ENCODE peak calls at places on chromosomes 3 and 15, in seven cellular contexts. J, A, E, R, O, P and V are unnamed samples.

GRCh38 chr15:85422607-85423006 is 42.2 kb downstream of the AKAP13 start:
- DNase-seq in J (no peak), A (no peak), E (no peak), R (no peak), O (no peak), P (no peak), V (no peak)

GRCh38 chr15:65525622-65526021 is 4.6 kb upstream of the HACD3 start:
- DNase-seq in J (no peak), A (no peak), E (no peak), R (peak), O (no peak), P (no peak), V (no peak)

GRCh38 chr3:184868477-184868876 is 56.5 kb downstream of the VPS8 start:
- DNase-seq in J (no peak), A (no peak), E (no peak), R (no peak), O (no peak), P (no peak), V (no peak)

GRCh38 chr15:77118787-77119410 is 48.0 kb upstream of the TSPAN3 start:
- DNase-seq in J (peak), A (no peak), E (peak), R (no peak), O (peak), P (peak), V (peak)

GRCh38 chr3:122233109-122233952 is 49.9 kb downstream of the CASR start:
- DNase-seq in J (no peak), A (peak), E (no peak), R (no peak), O (peak), P (no peak), V (no peak)

GRCh38 chr3:17046623-17047022 is 161.9 kb downstream of the PLCL2 start:
- DNase-seq in J (no peak), A (no peak), E (no peak), R (no peak), O (no peak), P (no peak), V (no peak)

GRCh38 chr15:54187325-54187724 is 209.1 kb downstream of the UNC13C start:
- DNase-seq in J (no peak), A (no peak), E (no peak), R (no peak), O (no peak), P (no peak), V (no peak)

GRCh38 chr3:151912041-151912440 is 38.6 kb downstream of the SUCNR1 start:
- DNase-seq in J (no peak), A (no peak), E (no peak), R (no peak), O (no peak), P (no peak), V (no peak)

GRCh38 chr3:195896361-195897080 is 11.8 kb downstream of the TNK2 start:
- DNase-seq in J (peak), A (no peak), E (no peak), R (peak), O (peak), P (peak), V (no peak)

GRCh38 chr3:30693470-30694120 is 87.2 kb downstream of the TGFBR2 start:
- DNase-seq in J (peak), A (no peak), E (peak), R (no peak), O (peak), P (peak), V (peak)

GRCh38 chr15:100929641-100930042 is 10.5 kb downstream of the LRRK1 start:
- DNase-seq in J (no peak), A (no peak), E (no peak), R (no peak), O (peak), P (peak), V (no peak)

GRCh38 chr15:59255647-59256380 is 49.2 kb downstream of the LDHAL6B start:
- DNase-seq in J (no peak), A (no peak), E (peak), R (no peak), O (no peak), P (no peak), V (peak)

GRCh38 chr3:42764561-42765295 is 8.3 kb downstream of the CCDC13 start:
- DNase-seq in J (no peak), A (no peak), E (no peak), R (no peak), O (no peak), P (no peak), V (no peak)

GRCh38 chr3:116140100-116140689 is 305.1 kb downstream of the LSAMP start:
- DNase-seq in J (peak), A (no peak), E (no peak), R (no peak), O (peak), P (peak), V (peak)

GRCh38 chr3:15331072-15331605 is 1.2 kb downstream of the SH3BP5 start:
- DNase-seq in J (no peak), A (no peak), E (no peak), R (no peak), O (no peak), P (no peak), V (no peak)
- H3K4me3 ChIP-seq in J (peak), A (peak), E (peak), R (peak), O (peak), P (peak), V (peak)

GRCh38 chr15:96328101-96328958 is 2.2 kb upstream of the NR2F2 start:
- DNase-seq in J (no peak), A (no peak), E (no peak), R (no peak), O (no peak), P (no peak), V (no peak)

GRCh38 chr15:96325579-96326331 is 4.7 kb upstream of the NR2F2 start:
- DNase-seq in J (no peak), A (no peak), E (no peak), R (no peak), O (no peak), P (no peak), V (no peak)

GRCh38 chr15:96327155-96327741 is 3.3 kb upstream of the NR2F2 start:
- DNase-seq in J (peak), A (no peak), E (no peak), R (no peak), O (peak), P (peak), V (peak)

GRCh38 chr15:96324900-96325299 is 5.6 kb upstream of the NR2F2 start:
- DNase-seq in J (no peak), A (no peak), E (no peak), R (no peak), O (no peak), P (no peak), V (no peak)

DNA sequence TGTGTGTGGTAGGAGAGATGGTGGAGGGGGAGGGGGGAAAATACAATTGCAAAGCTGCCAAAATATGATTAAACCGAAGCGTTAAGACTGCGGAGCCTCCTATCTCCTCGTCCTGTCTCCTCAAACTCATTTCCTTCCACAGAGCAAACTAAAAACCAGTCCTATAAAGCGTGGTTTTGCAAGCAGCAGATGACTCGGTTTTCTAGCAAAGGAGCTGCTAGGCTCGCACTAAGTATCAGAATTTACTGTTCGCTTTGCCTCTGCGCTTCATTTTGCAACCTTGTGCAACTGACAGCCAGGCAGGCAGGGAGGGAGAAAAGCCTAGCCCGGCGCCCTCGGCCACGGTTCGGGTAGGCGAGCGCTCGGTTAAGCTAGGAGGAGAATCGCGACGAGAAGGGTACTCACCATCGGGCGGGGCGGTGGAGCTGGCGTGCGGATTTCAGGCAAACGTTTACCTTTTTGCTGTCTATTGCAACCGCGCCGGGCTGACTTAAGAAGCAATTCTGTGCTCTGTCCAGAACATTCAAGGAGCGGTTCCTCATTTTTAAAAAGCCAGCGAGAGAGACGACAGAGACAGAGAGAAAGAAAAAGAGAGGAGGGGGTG is 3.8 kb upstream of the NR2F2 start:
- DNase-seq in J (peak), A (no peak), E (no peak), R (peak), O (no peak), P (peak), V (peak)
- H3K4me3 ChIP-seq in J (peak), A (peak), E (no peak), R (peak), O (no peak), P (peak), V (peak)

DNA sequence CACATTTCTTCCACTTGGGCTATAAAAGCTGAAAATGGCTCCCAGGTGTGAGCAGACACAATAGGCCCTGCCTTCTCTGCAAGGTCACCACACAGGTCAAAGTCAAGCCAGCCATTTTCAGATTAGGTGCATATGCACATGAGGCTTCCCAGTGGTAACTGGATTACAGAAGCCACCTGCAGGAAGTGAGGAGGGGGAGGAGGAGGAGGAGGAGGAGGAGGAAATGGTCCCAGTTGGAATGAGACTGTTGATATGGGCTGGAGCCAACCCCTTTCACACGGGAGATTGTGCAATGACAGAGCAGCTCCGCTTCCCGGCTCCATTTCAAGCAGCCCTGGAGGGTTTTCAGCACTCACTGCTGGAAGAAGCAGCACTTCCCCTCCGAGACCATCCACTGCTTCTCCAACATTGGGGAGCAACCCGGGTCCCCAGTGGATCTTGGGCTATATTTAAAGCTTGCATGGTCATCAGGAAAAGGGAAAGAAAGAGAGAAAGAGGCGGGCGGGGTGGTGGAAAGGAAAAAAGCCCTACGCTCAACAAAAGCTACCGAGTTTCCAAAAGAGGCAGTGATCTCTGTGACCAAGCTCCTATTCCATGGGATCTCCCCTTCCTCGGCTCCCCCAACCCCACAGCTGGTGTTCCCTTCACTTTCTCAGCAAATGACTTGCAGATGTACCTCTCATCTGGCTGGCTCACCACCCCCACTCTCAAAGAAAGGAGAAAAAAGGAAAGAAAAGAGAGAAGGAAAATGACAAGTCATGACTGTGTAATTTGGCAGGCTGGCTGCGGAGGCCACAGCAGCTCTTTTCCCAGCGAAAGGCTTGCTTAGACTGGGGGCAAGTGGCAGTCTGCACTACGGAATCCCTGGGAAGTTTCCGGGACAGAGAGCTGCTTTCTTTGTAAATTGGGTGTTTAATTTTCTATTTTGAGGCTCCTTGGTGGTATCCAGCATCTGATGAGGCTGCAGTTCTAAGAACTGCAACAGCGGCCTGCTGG is 58.3 kb downstream of the LRIG1 start:
- DNase-seq in J (peak), A (no peak), E (no peak), R (peak), O (no peak), P (peak), V (no peak)
- H3K4me3 ChIP-seq in J (peak), A (no peak), E (no peak), R (peak), O (no peak), P (no peak), V (no peak)

GRCh38 chr15:34496616-34497015 is 59.0 kb upstream of the GOLGA8A start:
- DNase-seq in J (no peak), A (no peak), E (no peak), R (no peak), O (no peak), P (no peak), V (no peak)
- H3K4me3 ChIP-seq in J (no peak), A (no peak), E (no peak), R (peak), O (no peak), P (no peak), V (no peak)

DNA sequence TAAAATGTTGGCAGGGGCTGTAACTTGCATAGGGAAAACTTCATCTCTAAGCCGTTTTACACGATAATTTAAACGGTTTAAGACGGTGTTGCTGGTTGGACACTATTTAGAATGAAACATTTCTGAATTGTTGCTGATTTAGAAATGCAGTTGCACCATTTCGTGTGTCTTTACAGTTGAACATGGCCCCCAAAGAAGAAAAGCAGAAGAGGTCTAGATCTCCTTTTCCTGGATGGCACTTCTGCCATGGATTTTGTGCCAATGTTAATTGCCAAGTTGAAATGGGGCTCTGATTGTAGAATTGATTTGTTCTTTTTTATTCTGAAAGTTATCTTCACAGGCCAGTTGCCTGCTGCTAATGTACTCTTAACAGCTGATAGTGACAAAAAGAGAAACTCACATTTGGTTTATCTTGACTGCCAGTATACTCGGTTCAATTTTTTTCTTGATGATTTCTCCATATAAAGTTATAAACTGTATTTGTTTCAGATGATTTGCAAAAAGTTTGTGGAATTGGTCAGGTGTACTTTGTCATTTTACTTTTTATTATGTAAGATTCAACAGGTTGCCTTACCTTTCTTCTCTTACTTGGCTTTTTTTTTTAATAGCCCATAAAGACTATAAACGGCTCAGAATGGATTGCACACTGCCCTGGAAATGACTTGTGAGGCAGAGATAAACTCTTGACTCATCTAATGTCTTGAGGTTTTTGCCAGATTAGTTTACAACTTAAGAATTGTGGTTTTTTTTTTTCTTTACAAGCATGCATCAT is 1.4 kb downstream of the APPL1 start:
- DNase-seq in J (peak), A (no peak), E (peak), R (no peak), O (no peak), P (no peak), V (no peak)
- H3K4me3 ChIP-seq in J (peak), A (peak), E (peak), R (peak), O (peak), P (peak), V (peak)

DNA sequence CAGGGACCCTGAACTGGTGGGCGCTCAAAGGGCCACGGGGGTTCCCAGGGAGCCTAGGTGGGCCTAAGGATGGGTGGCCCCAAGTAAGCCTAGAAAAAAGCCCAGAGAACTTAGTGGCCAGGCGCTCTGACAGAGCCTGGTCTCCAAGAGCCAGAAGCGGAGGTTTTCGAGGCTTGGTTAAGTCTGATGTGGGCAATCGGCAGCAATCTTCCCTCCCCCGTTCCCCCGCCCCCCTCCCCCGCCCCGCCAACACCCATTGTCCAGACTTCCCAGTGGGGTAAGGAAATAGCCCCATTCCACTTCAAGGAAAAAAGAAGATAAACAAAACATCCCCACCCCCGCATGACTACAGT is 6.7 kb downstream of the EOMES start:
- DNase-seq in J (no peak), A (no peak), E (no peak), R (no peak), O (no peak), P (no peak), V (no peak)
- H3K4me3 ChIP-seq in J (peak), A (peak), E (no peak), R (peak), O (no peak), P (peak), V (no peak)

DNA sequence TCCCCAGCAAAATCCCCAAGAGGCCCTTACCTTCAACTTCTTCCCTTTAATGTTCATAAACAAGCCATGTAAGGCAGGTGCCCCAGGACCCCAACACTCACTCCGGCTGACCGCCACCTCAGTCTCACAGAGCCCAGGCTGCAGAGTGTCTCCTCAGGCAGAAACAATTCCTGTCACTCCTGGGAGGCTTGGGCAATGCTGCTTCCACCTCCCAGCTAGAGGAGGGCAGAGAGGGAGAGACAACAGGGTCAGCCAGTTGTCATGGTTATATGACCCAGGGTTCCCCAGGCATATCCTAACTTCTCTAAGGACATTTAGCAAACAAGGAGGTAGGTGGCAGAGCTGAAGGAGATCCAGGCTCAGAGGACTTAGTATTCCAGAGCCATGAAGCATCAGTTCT is at the start of gene PLIN1:
- DNase-seq in J (no peak), A (no peak), E (no peak), R (no peak), O (no peak), P (no peak), V (no peak)
- H3K4me3 ChIP-seq in J (no peak), A (no peak), E (no peak), R (no peak), O (no peak), P (no peak), V (no peak)